ENCODE peak calls at places on chromosomes 3 and 15, in eight cellular contexts. F is left ventricle myocardium inferior, W is NCI-H1436, D is Peyer's patch, E is transverse colon, Q is tibial artery, U is ACHN, Y is cardiac muscle cell. K is an unnamed sample.

GRCh38 chr3:11391930-11392688 is 119.9 kb downstream of the ATG7 start:
- DNase-seq in U (peak; percentile 47), F (no peak), W (no peak), D (no peak), E (no peak), Q (no peak), Y (no peak), K (no peak)

GRCh38 chr15:48634934-48635333 is 10.6 kb downstream of the FBN1 start:
- DNase-seq in Q (no peak), Y (no peak), E (no peak), F (no peak), U (no peak), D (no peak), W (no peak), K (no peak)

GRCh38 chr15:65310431-65311137 is 6.1 kb downstream of the RNU5B-1 start:
- DNase-seq in F (no peak), W (no peak), D (no peak), Y (no peak), E (no peak), U (no peak), Q (no peak), K (no peak)

GRCh38 chr3:184209146-184209923 is 20.1 kb upstream of the VWA5B2 start:
- DNase-seq in U (no peak), W (no peak), Q (peak; percentile 53), D (no peak), F (no peak), Y (no peak), E (no peak), K (no peak)

GRCh38 chr15:88075102-88075501 is 181.4 kb downstream of the NTRK3 start:
- DNase-seq in F (no peak), W (no peak), Y (no peak), Q (no peak), D (no peak), U (no peak), E (no peak), K (no peak)

GRCh38 chr15:82649226-82649999 is 2.2 kb upstream of the CPEB1 start:
- DNase-seq in Y (no peak), E (no peak), U (no peak), Q (no peak), D (no peak), F (no peak), W (no peak), K (no peak)

GRCh38 chr3:149004622-149005021 is 13.3 kb downstream of the GYG1 start:
- DNase-seq in W (no peak), U (peak; percentile 28), F (no peak), D (no peak), Y (no peak), E (no peak), Q (no peak), K (no peak)

GRCh38 chr3:195897853-195898415 is 10.4 kb downstream of the TNK2 start:
- DNase-seq in F (no peak), U (peak; percentile 19), E (no peak), Y (no peak), D (no peak), Q (no peak), W (no peak), K (no peak)

GRCh38 chr15:62099171-62099601 is 32.4 kb downstream of the C2CD4A start:
- DNase-seq in U (no peak), Y (no peak), E (no peak), W (no peak), Q (no peak), D (no peak), F (no peak), K (no peak)

GRCh38 chr3:56980798-56981390 is 79.6 kb upstream of the SPATA12 start:
- DNase-seq in W (no peak), Y (no peak), Q (peak; percentile 84), D (no peak), F (peak; percentile 24), E (no peak), U (peak; percentile 73), K (peak; percentile 25)

GRCh38 chr15:43899928-43900327 is 73.1 kb downstream of the WDR76 start:
- DNase-seq in U (no peak), Q (no peak), Y (no peak), F (no peak), W (no peak), D (no peak), E (no peak), K (no peak)

GRCh38 chr15:40823572-40824343 is 4.8 kb downstream of the PPP1R14D start:
- DNase-seq in E (no peak), Q (no peak), U (no peak), Y (no peak), D (no peak), W (no peak), F (no peak), K (no peak)

GRCh38 chr3:32817561-32818430 is at the start of gene TRIM71:
- DNase-seq in Q (no peak), U (no peak), E (no peak), F (no peak), Y (peak; percentile 61), D (no peak), W (no peak), K (peak; percentile 57)

GRCh38 chr15:45522179-45522930 is at the start of gene SLC30A4:
- DNase-seq in W (peak; percentile 42), Q (peak; percentile 54), U (peak; percentile 55), D (peak; percentile 88), F (peak; percentile 71), Y (peak; percentile 74), E (peak; percentile 83), K (peak; percentile 60)

GRCh38 chr15:25762015-25762662 is 101.0 kb downstream of the ATP10A start:
- DNase-seq in D (no peak), W (no peak), F (no peak), Y (no peak), U (no peak), Q (no peak), E (no peak), K (no peak)

GRCh38 chr3:83224101-83224868 is 1462.8 kb upstream of the GBE1 start:
- DNase-seq in Q (no peak), E (no peak), D (no peak), U (no peak), Y (no peak), W (no peak), F (no peak), K (no peak)

K was measured in stimulated activated effector memory CD8-positive, alpha-beta T cell treated with anti-CD3 and anti-CD28 coated beads, Interleukin-12 subunit alpha, Interleukin-12 subunit beta, amount 100 ng/mL, for 72 hours.